ENCODE peak calls at places on chromosomes 7 and 10, in seven cellular contexts. L, E, Q, R, V, X and B are unnamed samples.
A peak's percentile ranks its signal among the peaks of the same experiment; 100 is the strongest.

GRCh38 chr10:110006358-110007170 is 1.2 kb upstream of the ADD3 start:
- DNase-seq in X (peak; percentile 45), E (peak; percentile 16), V (peak; percentile 21), Q (no peak), L (no peak), R (no peak), B (no peak)

GRCh38 chr7:16627236-16627635 is 18.3 kb downstream of the ANKMY2 start:
- DNase-seq in Q (no peak), E (no peak), R (no peak), L (no peak), X (no peak), V (no peak), B (no peak)

GRCh38 chr10:59708816-59709471 is 706 bp downstream of the SLC16A9 start:
- DNase-seq in Q (peak; percentile 42), X (peak; percentile 32), L (peak; percentile 71), V (no peak), E (peak; percentile 81), R (no peak), B (peak; percentile 34)

GRCh38 chr7:132435016-132435990 is 141.0 kb downstream of the PLXNA4 start:
- DNase-seq in L (no peak), E (peak; percentile 73), X (no peak), Q (no peak), R (no peak), V (no peak), B (no peak)

GRCh38 chr7:28643369-28644340 is 231.3 kb downstream of the CREB5 start:
- DNase-seq in L (no peak), V (no peak), Q (no peak), E (no peak), X (no peak), R (no peak), B (no peak)

GRCh38 chr10:5641501-5641900 is 24.9 kb downstream of the ASB13 start:
- DNase-seq in X (no peak), E (no peak), Q (no peak), V (no peak), L (no peak), R (no peak), B (no peak)

GRCh38 chr7:104627516-104627915 is 299.1 kb downstream of the LHFPL3 start:
- DNase-seq in R (no peak), L (peak; percentile 58), V (no peak), Q (no peak), X (peak; percentile 38), E (no peak), B (no peak)

GRCh38 chr7:102892631-102893278 is 20.0 kb upstream of the LRRC17 start:
- DNase-seq in L (no peak), E (no peak), V (no peak), R (no peak), Q (no peak), X (no peak), B (no peak)

GRCh38 chr7:115924398-115924797 is 106.2 kb downstream of the TFEC start:
- DNase-seq in X (no peak), E (no peak), L (no peak), R (no peak), V (no peak), Q (no peak), B (no peak)
- TF ChIP-seq POLR2AphosphoS5 in X (no peak), E (no peak), L (no peak), R (no peak), V (no peak), Q (no peak), B (no peak)

DNA sequence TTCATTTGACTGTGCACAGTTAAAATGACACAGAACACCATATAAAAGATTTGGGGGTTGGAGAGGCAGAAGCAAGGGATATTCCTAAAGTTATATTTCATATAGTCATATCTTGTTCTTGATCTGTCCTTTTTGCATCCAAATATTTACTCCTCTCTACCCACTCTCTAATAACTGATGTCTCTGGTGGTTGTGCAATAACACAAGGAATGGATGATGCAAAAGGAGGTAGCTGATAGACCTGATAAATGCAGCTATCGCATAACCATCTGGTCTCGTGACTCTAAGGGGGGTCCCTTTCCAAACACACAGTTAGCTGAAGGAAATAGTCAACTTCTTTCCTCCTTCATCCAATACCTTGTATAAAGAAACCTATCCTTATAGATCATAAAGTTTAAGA is 123.1 kb downstream of the POLR1F start:
- DNase-seq in X (no peak), L (no peak), E (no peak), V (no peak), Q (no peak), R (no peak), B (no peak)
- TF ChIP-seq TAF1 in X (no peak), L (no peak), E (no peak), V (no peak), Q (no peak), R (no peak), B (no peak)

GRCh38 chr10:121595806-121596667 is 2.2 kb downstream of the FGFR2 start:
- DNase-seq in X (no peak), R (no peak), V (no peak), L (peak; percentile 73), Q (no peak), E (no peak), B (no peak)

GRCh38 chr10:121596668-121597503 is 1.4 kb downstream of the FGFR2 start:
- DNase-seq in L (peak; percentile 74), Q (no peak), V (no peak), R (no peak), X (no peak), E (no peak), B (no peak)

GRCh38 chr10:121597504-121598241 is 571 bp downstream of the FGFR2 start:
- DNase-seq in E (peak; percentile 83), X (no peak), V (no peak), R (no peak), L (peak; percentile 72), Q (peak; percentile 35), B (no peak)

GRCh38 chr10:121601458-121601857 is 3.2 kb upstream of the FGFR2 start:
- DNase-seq in V (no peak), E (no peak), X (no peak), Q (no peak), R (no peak), L (no peak), B (no peak)

DNA sequence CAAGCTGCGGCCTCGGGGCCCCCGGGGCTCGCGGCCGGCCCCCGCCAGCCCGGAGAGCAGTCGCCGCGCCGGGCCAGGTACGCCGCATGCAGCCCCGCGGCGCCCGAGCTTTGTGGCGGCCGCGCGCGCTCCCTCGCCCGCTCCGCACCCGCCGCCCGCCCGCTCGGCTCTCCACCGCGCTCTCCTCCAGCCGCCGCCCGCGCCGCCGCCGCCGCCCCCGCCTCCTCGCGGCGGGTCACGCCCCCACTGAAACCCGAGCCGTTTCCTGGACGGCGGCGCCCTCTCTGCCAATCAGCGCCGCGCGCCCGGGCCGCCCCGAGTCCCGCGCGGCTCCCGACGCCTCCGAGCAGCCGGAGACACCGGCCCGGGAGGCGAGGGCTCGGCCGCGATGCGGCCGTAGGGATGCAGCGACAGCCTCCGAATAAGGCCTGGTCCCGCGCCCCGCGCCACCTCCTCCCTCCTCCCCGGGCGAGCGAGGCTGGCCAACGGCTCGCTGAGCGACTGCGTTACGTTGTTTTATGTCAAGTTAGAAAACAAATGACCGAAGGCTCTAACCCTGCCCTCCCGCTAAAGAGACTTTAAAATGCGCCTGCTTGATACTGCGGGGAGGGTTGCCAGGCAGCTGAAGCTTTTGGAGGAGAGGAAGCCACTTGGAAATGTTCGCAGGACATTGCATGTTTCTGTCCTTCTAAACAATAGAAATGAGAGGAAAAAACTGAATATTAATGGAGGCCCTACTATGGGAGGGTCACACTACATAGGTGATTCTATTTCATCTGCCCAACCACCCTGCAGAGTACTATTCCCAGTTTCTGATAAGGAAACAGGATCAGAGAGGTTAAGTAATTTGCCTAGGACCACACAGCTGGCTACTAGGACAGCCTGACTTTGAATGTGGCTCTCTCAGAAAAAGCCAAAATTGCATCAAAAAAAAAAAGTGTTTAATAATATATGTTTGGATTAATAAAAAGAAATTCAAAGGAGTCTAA is at the start of gene FGFR2:
- DNase-seq in X (peak; percentile 68), V (peak; percentile 46), E (peak; percentile 98), Q (peak; percentile 61), L (peak; percentile 90), R (no peak), B (peak; percentile 40)
- TF ChIP-seq POLR2AphosphoS5 in X (no peak), V (no peak), E (no peak), Q (no peak), L (peak; percentile 7), R (no peak), B (no peak)

DNA sequence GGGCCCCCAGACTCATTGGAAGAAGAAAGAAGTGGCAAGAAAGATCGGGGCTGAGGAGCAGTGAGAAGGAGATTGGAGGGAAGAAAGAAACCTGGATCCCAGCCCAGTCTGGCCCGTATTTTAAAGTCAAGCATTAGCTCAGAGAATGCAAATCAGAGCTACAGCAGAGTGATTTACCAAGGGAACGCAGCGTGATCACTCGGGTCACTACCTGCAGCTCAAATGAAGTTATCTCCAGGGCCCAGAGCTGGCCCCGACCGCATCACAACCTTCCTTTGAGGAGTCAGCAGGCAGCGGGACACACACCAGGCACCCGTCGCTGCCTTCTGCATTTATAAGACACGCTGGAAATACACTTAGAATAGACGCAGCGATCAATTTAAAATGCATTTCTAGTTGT is 72.8 kb downstream of the CARD11 start:
- DNase-seq in X (no peak), E (no peak), R (no peak), V (no peak), Q (no peak), L (no peak), B (no peak)
- TF ChIP-seq TAF1 in X (no peak), E (no peak), R (no peak), V (no peak), Q (no peak), L (no peak), B (no peak)

DNA sequence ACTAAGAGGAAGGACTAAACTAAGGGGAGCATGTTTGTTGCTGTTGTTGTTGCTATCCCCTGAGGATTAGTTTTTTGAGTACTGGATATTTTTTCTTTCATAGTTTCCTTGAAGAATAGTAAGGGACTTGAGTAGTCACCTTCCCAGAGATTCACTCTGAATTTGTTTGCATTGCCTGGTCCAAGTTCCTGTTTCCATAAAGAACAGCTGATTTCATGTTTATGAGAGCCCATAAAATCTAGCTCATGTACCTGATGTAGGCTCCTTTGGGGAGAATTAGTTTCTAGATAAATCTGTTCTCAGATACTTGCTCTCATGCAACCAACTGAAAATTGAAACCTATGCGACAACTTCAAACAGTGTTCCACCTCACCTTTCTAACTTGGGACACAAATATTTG is 464.4 kb upstream of the MBL2 start:
- DNase-seq in E (no peak), Q (no peak), R (no peak), X (no peak), L (no peak), V (no peak), B (no peak)
- TF ChIP-seq POLR2AphosphoS5 in E (no peak), Q (no peak), R (no peak), X (no peak), L (no peak), V (no peak), B (no peak)

DNA sequence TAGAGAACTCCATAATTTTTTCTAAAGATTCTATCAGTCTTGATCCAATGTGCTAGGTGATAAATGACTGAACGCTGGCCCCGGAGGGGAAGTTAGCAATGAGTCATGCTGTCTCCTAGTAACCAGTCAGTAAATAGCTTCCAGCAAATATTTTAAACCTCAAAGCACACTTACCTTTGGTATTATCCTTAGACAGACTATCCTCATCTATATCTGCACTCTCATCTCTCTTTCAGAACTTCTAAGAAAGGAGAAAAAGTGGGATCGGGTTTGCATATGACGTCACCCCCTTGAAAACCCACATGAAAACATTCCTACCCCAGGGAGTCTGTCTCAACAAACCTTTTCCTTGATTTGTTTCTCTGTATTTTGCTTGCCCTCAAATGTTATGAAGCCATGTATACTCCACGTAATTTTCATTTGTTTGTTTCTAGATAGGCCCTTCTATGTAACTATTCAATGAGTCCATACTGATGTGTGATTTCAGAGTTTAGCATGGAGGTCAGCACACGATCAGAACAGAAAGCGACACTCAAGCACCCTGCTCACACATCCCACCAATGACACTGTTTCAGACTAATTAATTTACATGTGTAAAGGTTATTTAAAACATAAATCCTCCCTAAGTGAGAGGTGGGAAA is 174.9 kb upstream of the NRP1 start:
- DNase-seq in L (no peak), Q (no peak), X (peak; percentile 41), V (peak; percentile 92), E (peak; percentile 19), R (peak; percentile 25), B (no peak)
- TF ChIP-seq TAF1 in L (no peak), Q (no peak), X (no peak), V (no peak), E (no peak), R (no peak), B (no peak)